ENCODE peak calls at places on chromosome 12, in five cellular contexts. T is IMR-90, V is sigmoid colon, K is fibroblast of the aortic adventitia, I is adrenal gland. Q is an unnamed sample.

GRCh38 chr12:116336542-116337065 is 59.1 kb upstream of the MED13L start:
- DNase-seq in T (peak), V (no peak), K (peak), I (no peak), Q (no peak)

GRCh38 chr12:48716493-48717251 is at the start of gene CCNT1:
- DNase-seq in T (peak), V (peak), K (peak), I (peak), Q (peak)

GRCh38 chr12:42039146-42039545 is 105.5 kb downstream of the GXYLT1 start:
- DNase-seq in T (peak), V (no peak), K (peak), I (peak), Q (no peak)

GRCh38 chr12:96212456-96213375 is 18.5 kb downstream of the ELK3 start:
- DNase-seq in T (no peak), V (no peak), K (no peak), I (peak), Q (no peak)

GRCh38 chr12:43636706-43637105 is 84.7 kb upstream of the ADAMTS20 start:
- DNase-seq in T (no peak), V (no peak), K (no peak), I (no peak), Q (no peak)

GRCh38 chr12:10111451-10111850 is 12.7 kb upstream of the CLEC1A start:
- DNase-seq in T (no peak), V (no peak), K (no peak), I (no peak), Q (peak)

GRCh38 chr12:89657090-89657489 is 51.5 kb downstream of the ATP2B1 start:
- DNase-seq in T (no peak), V (no peak), K (no peak), I (no peak), Q (no peak)

GRCh38 chr12:30909088-30909688 is 17.4 kb upstream of the TSPAN11 start:
- DNase-seq in T (no peak), V (no peak), K (peak), I (no peak), Q (no peak)

GRCh38 chr12:27826076-27826475 is 46.0 kb upstream of the MANSC4 start:
- DNase-seq in T (peak), V (no peak), K (no peak), I (no peak), Q (no peak)

GRCh38 chr12:4276524-4277204 is 3.1 kb downstream of the CCND2 start:
- DNase-seq in T (peak), V (peak), K (peak), I (peak), Q (peak)

GRCh38 chr12:87995581-87996178 is 33.5 kb downstream of the C12orf50 start:
- DNase-seq in T (peak), V (no peak), K (peak), I (peak), Q (no peak)

GRCh38 chr12:116093915-116094314 is 183.6 kb downstream of the MED13L start:
- DNase-seq in T (no peak), V (no peak), K (no peak), I (no peak), Q (no peak)

GRCh38 chr12:64080319-64081008 is 141.6 kb downstream of the KICS2 start:
- DNase-seq in T (peak), V (no peak), K (peak), I (no peak), Q (no peak)

GRCh38 chr12:690466-690865 is 27.2 kb upstream of the NINJ2 start:
- DNase-seq in T (no peak), V (no peak), K (no peak), I (no peak), Q (no peak)

GRCh38 chr12:21962236-21962635 is 21.0 kb upstream of the ABCC9 start:
- DNase-seq in T (peak), V (no peak), K (peak), I (no peak), Q (no peak)

GRCh38 chr12:132318618-132319033 is 10.8 kb downstream of the GALNT9 start:
- DNase-seq in T (no peak), V (no peak), K (no peak), I (no peak), Q (peak)

GRCh38 chr12:42498549-42499247 is 90.8 kb downstream of the PRICKLE1 start:
- DNase-seq in T (peak), V (no peak), K (peak), I (no peak), Q (no peak)

GRCh38 chr12:89328483-89329030 is 23.7 kb downstream of the DUSP6 start:
- DNase-seq in T (no peak), V (no peak), K (no peak), I (no peak), Q (no peak)

GRCh38 chr12:118359541-118359915 is 13.2 kb downstream of the TAOK3 start:
- DNase-seq in T (no peak), V (no peak), K (no peak), I (no peak), Q (no peak)

GRCh38 chr12:47991106-47991550 is 13.1 kb downstream of the COL2A1 start:
- DNase-seq in T (no peak), V (peak), K (no peak), I (no peak), Q (peak)

GRCh38 chr12:24232531-24232930 is 283.1 kb upstream of the SOX5 start:
- DNase-seq in T (no peak), V (no peak), K (no peak), I (no peak), Q (no peak)

GRCh38 chr12:38890102-38890501 is 15.3 kb downstream of the CPNE8 start:
- DNase-seq in T (no peak), V (no peak), K (no peak), I (no peak), Q (no peak)

GRCh38 chr12:27024291-27024690 is 1.9 kb downstream of the MED21 start:
- DNase-seq in T (peak), V (no peak), K (peak), I (no peak), Q (no peak)

GRCh38 chr12:106058256-106059182 is 80.2 kb downstream of the NUAK1 start:
- DNase-seq in T (peak), V (no peak), K (peak), I (no peak), Q (no peak)

GRCh38 chr12:10910380-10910779 is 1.0 kb upstream of the TAS2R13 start:
- DNase-seq in T (no peak), V (no peak), K (no peak), I (no peak), Q (no peak)

GRCh38 chr12:129332286-129332685 is 479.0 kb downstream of the GLT1D1 start:
- DNase-seq in T (no peak), V (no peak), K (no peak), I (no peak), Q (no peak)

GRCh38 chr12:92167075-92167474 is 21.4 kb upstream of the BTG1 start:
- DNase-seq in T (no peak), V (no peak), K (no peak), I (no peak), Q (no peak)

GRCh38 chr12:111446044-111446581 is 40.4 kb downstream of the SH2B3 start:
- DNase-seq in T (peak), V (peak), K (peak), I (peak), Q (peak)

GRCh38 chr12:105461276-105461975 is 130.9 kb downstream of the C12orf75 start:
- DNase-seq in T (no peak), V (no peak), K (no peak), I (no peak), Q (no peak)

GRCh38 chr12:25958254-25959068 is at the start of gene RASSF8:
- DNase-seq in T (peak), V (peak), K (peak), I (peak), Q (peak)

GRCh38 chr12:5155866-5156265 is 112.2 kb downstream of the KCNA5 start:
- DNase-seq in T (no peak), V (no peak), K (no peak), I (no peak), Q (no peak)

GRCh38 chr12:115149685-115150378 is 465.9 kb upstream of the TBX3 start:
- DNase-seq in T (peak), V (no peak), K (peak), I (no peak), Q (no peak)

DNA sequence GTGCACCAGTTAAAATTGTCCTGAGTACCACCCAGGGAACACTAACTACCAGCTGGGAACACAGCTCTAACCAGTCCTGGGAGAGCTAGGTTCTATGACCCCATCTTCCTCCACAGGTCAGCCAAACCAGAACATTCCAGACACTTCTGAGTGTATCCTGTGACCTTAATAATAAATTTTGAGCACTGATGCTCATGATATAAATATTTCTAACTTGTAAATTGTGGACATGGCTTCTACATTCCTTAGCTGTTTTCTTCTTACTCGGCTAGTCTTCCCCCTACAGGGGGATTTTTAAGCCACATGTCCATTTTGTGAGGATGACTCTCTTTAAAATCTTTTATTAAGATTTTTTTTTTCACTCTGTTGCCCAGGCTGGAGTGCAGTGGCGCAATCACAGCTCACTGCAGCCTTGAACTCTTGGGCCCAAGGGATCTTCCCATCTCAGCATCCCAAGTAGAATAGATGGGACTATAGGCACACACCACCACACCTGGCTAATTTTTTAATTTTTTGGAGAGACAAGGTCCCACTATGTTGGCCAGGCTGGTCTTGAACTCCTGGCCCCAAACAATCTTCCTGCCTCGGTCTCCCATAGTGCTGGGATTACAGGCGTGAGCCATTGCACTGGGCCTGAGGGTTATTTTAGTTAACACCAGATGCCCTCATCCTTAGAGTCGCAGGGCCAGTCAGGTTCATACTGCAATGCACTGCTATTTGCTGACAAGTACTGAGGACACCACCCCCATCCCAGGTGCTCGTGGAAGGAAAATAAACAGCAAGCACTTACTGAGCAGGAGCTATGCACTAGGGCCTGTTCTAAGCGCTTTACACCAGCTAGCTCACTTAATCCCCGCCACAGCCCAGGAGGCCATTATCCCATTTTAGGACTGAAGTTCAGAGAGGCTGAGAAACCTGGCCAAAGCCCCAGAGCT is 142.6 kb upstream of the NCOR2 start:
- DNase-seq in T (peak), V (no peak), K (peak), I (no peak), Q (peak)
- TF ChIP-seq CTCF in T (peak), V (no peak), K (peak), I (no peak), Q (no peak)

DNA sequence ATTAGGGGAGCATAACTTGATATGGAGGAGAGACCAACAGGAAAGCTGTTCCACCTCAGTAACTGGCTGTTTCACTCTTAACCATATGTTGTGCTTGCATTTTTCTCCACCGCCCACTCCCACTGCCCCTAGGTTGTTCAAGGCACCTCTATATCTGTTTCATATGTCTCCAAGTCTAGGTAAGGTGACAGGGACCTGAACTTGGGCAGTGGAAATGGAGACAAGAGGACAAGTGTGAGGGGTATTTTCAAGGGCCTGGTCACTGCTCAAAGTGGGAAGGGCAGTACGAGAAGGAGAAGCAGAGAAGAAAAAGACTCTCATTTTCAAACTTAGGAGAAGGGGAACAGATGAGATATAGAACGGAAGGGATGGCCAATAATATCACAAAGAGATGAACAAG is 3.1 kb downstream of the SLC38A1 start:
- DNase-seq in T (no peak), V (no peak), K (no peak), I (no peak), Q (no peak)
- H3K4me3 ChIP-seq in T (no peak), V (peak), K (peak), I (no peak), Q (peak)

DNA sequence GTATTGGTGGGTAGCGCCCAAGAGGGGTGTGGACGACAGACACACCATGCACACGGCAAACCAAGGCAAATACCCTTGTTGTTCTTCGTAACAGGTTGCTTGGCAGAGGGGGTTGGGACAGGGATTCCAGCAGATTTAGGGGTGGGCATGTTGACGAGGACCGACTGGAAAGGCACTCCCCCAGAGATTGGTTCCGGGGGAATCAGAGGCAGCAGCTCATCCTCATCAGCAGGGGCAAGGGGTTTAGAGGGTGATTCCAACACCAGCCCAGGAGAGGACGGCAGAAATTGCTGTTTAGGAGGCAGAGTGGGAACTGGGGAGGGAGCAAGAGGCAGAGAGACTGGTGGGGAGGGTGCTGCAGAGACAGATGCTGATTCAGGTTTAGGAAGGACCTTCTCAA is 9.3 kb downstream of the NACA start:
- DNase-seq in T (no peak), V (no peak), K (no peak), I (no peak), Q (no peak)
- TF ChIP-seq CTCF in T (no peak), V (no peak), K (no peak), I (no peak), Q (no peak)

DNA sequence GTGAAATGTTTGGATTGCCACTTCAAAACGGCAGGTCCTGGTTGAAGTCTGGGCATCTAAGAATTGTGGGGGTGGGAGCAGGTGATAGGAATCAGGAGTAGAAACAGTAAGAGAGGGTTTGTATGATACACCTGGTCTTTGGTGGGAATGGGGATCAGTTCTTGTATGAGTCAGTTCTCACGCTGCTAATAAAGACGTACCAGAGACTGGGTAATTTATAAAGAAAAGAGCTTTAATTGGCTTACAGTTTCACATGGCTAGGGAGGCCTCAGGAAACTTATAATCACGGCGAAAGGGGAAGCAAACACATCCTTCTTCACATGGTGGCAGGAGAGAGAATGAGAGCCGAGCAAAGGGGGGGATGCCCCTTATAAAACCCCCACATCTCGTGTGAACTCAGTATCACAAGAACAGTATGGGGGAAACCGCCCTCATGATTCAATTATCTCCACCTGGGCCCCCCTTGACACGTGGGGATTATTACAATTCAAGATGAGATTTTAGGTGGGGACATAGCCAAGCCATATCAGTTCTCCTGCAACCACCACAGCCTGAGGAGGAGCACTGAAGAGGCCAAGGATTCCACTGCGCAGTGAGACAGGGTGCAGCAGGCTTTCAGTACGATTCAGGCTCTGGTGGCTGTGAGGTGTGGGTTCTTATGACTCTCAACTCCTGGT is 52.1 kb downstream of the DRAM1 start:
- DNase-seq in T (no peak), V (no peak), K (no peak), I (no peak), Q (no peak)
- H3K4me3 ChIP-seq in T (no peak), V (no peak), K (no peak), I (no peak), Q (no peak)